ENCODE peak calls at places on chromosomes 1 and 21, in four cellular contexts. M, O, V and B are unnamed samples. For H3K36me3 and H3K4me1, the result is how much of the 10 kb centered on the place peaks cover.

GRCh38 chr1:201756411-201756810 is 72.5 kb upstream of the IPO9 start:
- DNase-seq in M (peak), O (no peak), V (no peak), B (peak)

GRCh38 chr1:40143891-40144575 is 17.2 kb upstream of the RLF start:
- DNase-seq in M (peak), O (no peak), V (no peak), B (peak)

GRCh38 chr1:11862890-11863289 is 4.1 kb upstream of the NPPB start:
- DNase-seq in M (no peak), O (no peak), V (no peak), B (peak)

GRCh38 chr1:211483896-211484612 is 7.9 kb downstream of the RD3 start:
- DNase-seq in M (no peak), O (no peak), V (no peak), B (no peak)

GRCh38 chr21:41763398-41763931 is 3.4 kb downstream of the RIPK4 start:
- DNase-seq in M (no peak), O (peak), V (no peak), B (peak)

GRCh38 chr1:179779645-179780272 is 36.7 kb downstream of the FAM163A start:
- DNase-seq in M (peak), O (no peak), V (no peak), B (peak)

GRCh38 chr21:39251326-39251725 is 62.1 kb downstream of the BRWD1 start:
- DNase-seq in M (no peak), O (no peak), V (no peak), B (no peak)

GRCh38 chr21:42500736-42501135 is 4.7 kb upstream of the RSPH1 start:
- DNase-seq in M (no peak), O (no peak), V (no peak), B (peak)

GRCh38 chr21:14554948-14555347 is 8.8 kb upstream of the SAMSN1 start:
- DNase-seq in M (no peak), O (no peak), V (no peak), B (peak)

GRCh38 chr1:115170396-115170795 is 81.1 kb upstream of the TSPAN2 start:
- DNase-seq in M (no peak), O (no peak), V (no peak), B (no peak)

GRCh38 chr1:206633708-206634121 is 1.6 kb upstream of the DYRK3 start:
- DNase-seq in M (peak), O (no peak), V (no peak), B (peak)

GRCh38 chr1:202291961-202292712 is 49.6 kb downstream of the UBE2T start:
- DNase-seq in M (peak), O (peak), V (no peak), B (peak)

GRCh38 chr1:226882187-226882586 is 11.8 kb downstream of the PSEN2 start:
- DNase-seq in M (no peak), O (no peak), V (no peak), B (no peak)

GRCh38 chr1:39501666-39502065 is 10.2 kb downstream of the BMP8A start:
- DNase-seq in M (peak), O (no peak), V (no peak), B (peak)

GRCh38 chr1:230891984-230892383 is 23.7 kb upstream of the C1orf198 start:
- DNase-seq in M (no peak), O (no peak), V (no peak), B (no peak)

GRCh38 chr1:41366428-41367101 is 5.3 kb downstream of the FOXO6 start:
- DNase-seq in M (no peak), O (no peak), V (peak), B (no peak)

GRCh38 chr1:8417625-8418024 is 99.7 kb downstream of the SLC45A1 start:
- DNase-seq in M (no peak), O (no peak), V (no peak), B (no peak)

GRCh38 chr1:8419861-8420260 is 101.9 kb downstream of the SLC45A1 start:
- DNase-seq in M (no peak), O (no peak), V (no peak), B (no peak)

GRCh38 chr1:8419172-8419571 is 101.3 kb downstream of the SLC45A1 start:
- DNase-seq in M (no peak), O (no peak), V (no peak), B (no peak)

GRCh38 chr1:8416857-8417256 is 98.9 kb downstream of the SLC45A1 start:
- DNase-seq in M (no peak), O (no peak), V (no peak), B (no peak)

GRCh38 chr1:8418301-8418700 is 100.4 kb downstream of the SLC45A1 start:
- DNase-seq in M (no peak), O (no peak), V (no peak), B (no peak)
- H3K36me3 ChIP-seq in M (under half), O (under half), V (under half), B (under half)

GRCh38 chr1:19435181-19435580 is 50.2 kb downstream of the CAPZB start:
- DNase-seq in M (peak), O (no peak), V (no peak), B (no peak)

GRCh38 chr1:19437911-19438310 is 47.4 kb downstream of the CAPZB start:
- DNase-seq in M (no peak), O (peak), V (no peak), B (no peak)

GRCh38 chr1:19433610-19433999 is 51.7 kb downstream of the CAPZB start:
- DNase-seq in M (peak), O (no peak), V (no peak), B (no peak)

GRCh38 chr1:19436716-19437476 is 48.4 kb downstream of the CAPZB start:
- DNase-seq in M (peak), O (peak), V (peak), B (peak)

DNA sequence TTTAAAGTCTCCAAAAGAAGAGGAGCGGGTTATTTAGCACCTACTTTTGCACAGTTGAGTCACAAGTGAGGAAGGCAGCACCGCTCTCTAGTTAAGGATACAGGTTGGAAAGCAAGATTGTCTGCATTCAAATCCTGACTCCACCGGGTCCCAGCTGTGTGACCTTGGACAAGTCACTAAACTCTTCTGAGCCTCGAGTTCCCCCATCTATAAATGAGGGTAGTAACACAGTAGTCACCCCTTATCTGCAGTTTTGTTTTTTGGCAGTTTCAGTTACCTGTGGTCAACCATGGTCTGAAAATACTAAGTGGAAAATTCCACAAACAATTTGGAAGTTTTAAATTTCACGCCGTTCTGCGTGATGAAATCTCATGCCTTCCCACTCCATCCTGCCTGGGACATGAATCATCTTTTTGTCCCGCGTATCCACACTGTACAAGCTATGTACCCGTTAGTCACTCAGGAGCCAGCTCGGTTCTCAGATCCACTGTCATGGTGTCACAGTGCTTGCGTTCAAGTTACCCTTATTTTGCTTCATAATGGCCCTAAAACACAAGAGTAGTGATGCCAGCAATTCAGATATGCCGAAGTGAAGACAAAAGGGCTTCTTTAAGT is 49.4 kb downstream of the CAPZB start:
- DNase-seq in M (peak), O (no peak), V (no peak), B (no peak)
- H3K4me1 ChIP-seq in M (half or more), O (half or more), V (half or more), B (under half)

DNA sequence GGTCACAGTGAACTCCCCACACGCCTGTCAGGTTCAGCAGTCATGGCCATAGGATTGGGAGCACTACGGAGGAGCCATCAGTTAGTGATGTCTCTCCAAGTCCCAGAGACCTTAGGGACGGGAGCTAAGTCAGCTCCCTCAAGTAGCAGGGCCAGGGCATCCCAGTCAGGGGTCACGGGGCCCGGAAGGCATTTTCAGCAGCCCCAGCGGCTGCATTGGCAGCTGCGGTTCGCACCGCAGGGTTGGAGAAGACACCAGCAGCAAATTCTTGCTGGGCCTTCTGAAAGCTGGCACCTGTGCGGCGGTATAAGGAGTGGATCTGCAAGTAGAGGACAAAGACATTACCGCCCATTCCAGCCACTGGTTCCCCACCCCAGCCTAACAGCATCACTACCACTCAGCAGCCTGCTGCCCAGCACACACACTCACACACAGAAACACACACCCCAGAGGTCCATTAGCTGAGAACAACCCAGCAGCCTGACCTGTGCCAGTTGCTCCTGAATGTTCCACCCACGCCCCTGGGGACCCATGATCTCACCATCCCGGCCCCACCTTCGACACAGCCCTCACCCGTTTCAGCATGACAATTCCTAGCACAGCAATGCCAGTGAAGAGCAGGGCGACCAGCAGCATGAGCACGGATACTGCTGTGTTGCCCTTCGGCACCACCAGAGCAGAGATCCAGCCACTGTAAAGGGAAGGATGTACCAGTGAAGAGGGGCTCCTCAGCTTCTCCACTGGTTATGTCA is 994 bp upstream of the ENTREP3 start:
- DNase-seq in M (no peak), O (no peak), V (no peak), B (no peak)
- H3K27ac ChIP-seq in M (peak), O (peak), V (peak), B (peak)

DNA sequence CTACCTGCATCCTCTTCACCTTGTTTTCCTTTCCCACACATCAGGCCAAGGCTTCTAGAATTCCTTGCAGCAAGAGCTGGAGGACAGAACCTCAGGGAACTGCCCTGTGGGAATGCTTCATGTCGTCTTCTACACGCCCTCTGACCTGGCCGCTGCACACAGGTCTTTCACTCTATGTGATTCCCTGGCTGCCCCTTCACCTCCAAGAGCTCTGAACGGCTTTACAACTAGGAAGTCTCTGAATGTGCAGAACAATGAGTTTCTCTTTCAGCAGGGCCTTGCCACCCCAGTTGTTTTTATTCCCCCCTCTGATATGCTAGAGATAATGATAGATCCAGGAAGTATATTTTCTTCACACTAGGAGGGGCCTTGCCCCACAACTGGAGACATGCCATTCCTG is 142.6 kb downstream of the CLIC6 start:
- DNase-seq in M (no peak), O (no peak), V (no peak), B (no peak)
- H3K36me3 ChIP-seq in M (under half), O (under half), V (under half), B (under half)

DNA sequence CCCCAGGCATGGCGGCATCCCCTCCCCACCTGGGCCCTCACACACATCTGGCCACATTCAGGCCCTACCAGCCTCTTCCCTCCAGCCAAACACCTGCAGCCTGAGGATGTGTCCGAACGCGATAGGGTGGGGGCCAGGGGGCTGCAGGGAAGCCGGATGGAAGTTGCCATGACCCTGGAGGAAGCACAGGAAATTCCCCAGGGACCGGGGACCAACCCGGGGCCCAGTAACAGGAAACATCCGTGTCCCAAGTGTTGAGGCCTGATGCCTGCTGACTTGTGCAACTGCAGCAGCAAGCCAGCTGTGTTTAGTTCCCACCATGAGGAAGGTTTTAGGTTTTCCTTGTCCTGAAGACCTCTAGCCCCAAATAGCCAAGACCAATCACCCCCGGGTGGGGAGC is 30.0 kb downstream of the MEGF6 start:
- DNase-seq in M (no peak), O (no peak), V (no peak), B (no peak)
- H3K4me1 ChIP-seq in M (under half), O (under half), V (under half), B (under half)

DNA sequence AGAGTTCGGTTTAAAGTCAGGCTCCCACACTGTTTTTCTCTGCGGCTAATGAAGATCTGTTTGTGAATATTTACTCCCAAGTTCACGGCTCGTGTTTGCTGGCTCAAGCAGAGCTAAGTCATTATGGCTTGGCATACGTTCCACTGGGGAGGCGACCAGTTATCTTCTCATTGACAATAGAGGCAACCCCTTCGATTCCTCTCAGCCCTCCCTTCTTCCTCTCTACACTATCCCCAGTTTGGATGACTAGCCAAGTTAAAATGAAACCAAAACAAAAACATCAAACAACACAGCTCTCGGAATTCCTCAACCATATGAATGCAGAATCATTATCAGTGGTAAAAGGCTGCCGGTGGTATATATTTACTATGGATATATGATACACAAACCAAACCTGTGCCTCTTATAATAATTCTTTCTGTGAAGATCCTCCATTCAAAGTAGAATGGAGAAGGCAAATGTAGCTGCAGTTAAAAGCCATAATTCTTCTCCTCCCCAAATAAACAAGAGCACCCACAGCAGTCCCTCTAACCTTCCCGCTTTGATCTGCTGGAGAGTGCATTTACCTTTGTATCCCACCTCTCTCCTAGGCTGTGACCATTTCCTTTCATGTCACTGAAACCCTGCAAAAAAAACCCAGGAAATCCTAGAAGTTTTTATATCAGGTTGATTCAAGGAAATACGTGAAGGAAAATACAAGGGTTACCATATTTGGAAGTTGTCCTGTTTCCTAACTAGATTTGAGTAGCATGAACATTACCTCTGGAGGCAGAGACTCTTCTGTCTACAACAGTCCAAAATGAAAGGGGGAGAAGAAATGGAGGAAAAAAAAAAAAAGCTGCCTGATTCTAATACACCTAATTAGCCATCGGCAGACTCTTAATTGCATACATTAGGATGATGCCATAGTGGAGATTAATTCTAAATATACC is 108.3 kb upstream of the USH2A start:
- DNase-seq in M (peak), O (no peak), V (no peak), B (peak)
- H3K27ac ChIP-seq in M (peak), O (no peak), V (peak), B (no peak)